ENCODE peak calls at places on chromosomes 4 and X, in four cellular contexts. V is thoracic aorta, J is NCI-H1694, T is GM13976. P is an unnamed sample.

GRCh38 chrX:17488036-17488435 is 113.0 kb downstream of the NHS start:
- DNase-seq in T (no peak), V (no peak), J (no peak), P (no peak)

GRCh38 chrX:40105791-40106676 is 8.3 kb upstream of the BCOR start:
- DNase-seq in V (no peak), J (peak; percentile 40), T (peak; percentile 72), P (peak; percentile 79)

GRCh38 chr4:77913353-77913752 is 50.7 kb downstream of the MRPL1 start:
- DNase-seq in J (no peak), T (no peak), V (no peak), P (no peak)

GRCh38 chr4:4990857-4991540 is 28.3 kb downstream of the CYTL1 start:
- DNase-seq in T (no peak), J (no peak), V (peak; percentile 62), P (peak; percentile 68)

GRCh38 chr4:22356996-22357596 is 158.8 kb downstream of the ADGRA3 start:
- DNase-seq in V (no peak), T (peak; percentile 4), J (no peak), P (no peak)

GRCh38 chr4:15891312-15891711 is 47.2 kb downstream of the FGFBP1 start:
- DNase-seq in V (no peak), J (no peak), T (peak; percentile 20), P (no peak)

GRCh38 chrX:118115948-118116307 is 682 bp downstream of the KLHL13 start:
- DNase-seq in T (no peak), J (no peak), V (no peak), P (no peak)

GRCh38 chr4:140250989-140251552 is 97.1 kb upstream of the MAML3 start:
- DNase-seq in V (no peak), J (no peak), T (no peak), P (no peak)

GRCh38 chr4:65126200-65126599 is 544.1 kb downstream of the EPHA5 start:
- DNase-seq in V (no peak), J (no peak), T (no peak), P (no peak)

GRCh38 chrX:23570674-23571343 is 96.5 kb upstream of the PRDX4 start:
- DNase-seq in T (no peak), J (no peak), V (no peak), P (no peak)

GRCh38 chrX:111728096-111728495 is 47.1 kb downstream of the ALG13 start:
- DNase-seq in T (no peak), J (no peak), V (no peak), P (no peak)

GRCh38 chr4:724131-724530 is 18.5 kb downstream of the PCGF3 start:
- DNase-seq in J (no peak), T (no peak), V (no peak), P (no peak)

GRCh38 chrX:40127052-40127451 is 29.3 kb upstream of the BCOR start:
- DNase-seq in T (no peak), J (peak; percentile 4), V (no peak), P (no peak)

P was measured in ureter.